ENCODE peak calls at places on chromosomes 13 and 19, in eight cellular contexts. Z, E, U, G, M, K, N and X are unnamed samples.

GRCh38 chr19:862529-863304 is 3.3 kb downstream of the CFD start:
- DNase-seq in Z (no peak), E (peak; percentile 79), U (peak; percentile 55), G (peak; percentile 9), M (peak; percentile 86), K (peak; percentile 88), N (peak; percentile 92), X (peak; percentile 78)

GRCh38 chr19:17555929-17556813 is 722 bp downstream of the COLGALT1 start:
- DNase-seq in Z (no peak), E (peak; percentile 40), U (peak; percentile 81), G (peak; percentile 14), M (peak; percentile 88), K (peak; percentile 55), N (peak; percentile 76), X (peak; percentile 63)

GRCh38 chr13:109976206-109976997 is 190.0 kb upstream of the IRS2 start:
- DNase-seq in Z (no peak), E (no peak), U (no peak), G (no peak), M (no peak), K (no peak), N (no peak), X (no peak)

GRCh38 chr13:98576215-98576945 is 527 bp downstream of the STK24 start:
- DNase-seq in Z (no peak), E (peak; percentile 59), U (peak; percentile 21), G (no peak), M (peak; percentile 73), K (peak; percentile 62), N (no peak), X (peak; percentile 59)

GRCh38 chr19:56217039-56217949 is 15.2 kb downstream of the ZSCAN5C start:
- DNase-seq in Z (no peak), E (peak; percentile 9), U (peak; percentile 38), G (no peak), M (no peak), K (peak; percentile 38), N (peak; percentile 69), X (peak; percentile 47)

GRCh38 chr19:10797078-10797477 is 38.9 kb downstream of the TMED1 start:
- DNase-seq in Z (no peak), E (no peak), U (no peak), G (no peak), M (no peak), K (no peak), N (no peak), X (no peak)

GRCh38 chr19:16626796-16627193 is 1.2 kb downstream of the MED26 start:
- DNase-seq in Z (no peak), E (peak; percentile 38), U (no peak), G (no peak), M (no peak), K (peak; percentile 21), N (no peak), X (no peak)

GRCh38 chr19:39969266-39969665 is 1.7 kb upstream of the PSMC4 start:
- DNase-seq in Z (no peak), E (no peak), U (no peak), G (no peak), M (no peak), K (no peak), N (no peak), X (no peak)

GRCh38 chr13:47628666-47629065 is 372.4 kb downstream of the SUCLA2 start:
- DNase-seq in Z (no peak), E (no peak), U (no peak), G (peak; percentile 6), M (no peak), K (no peak), N (no peak), X (no peak)

GRCh38 chr19:10517361-10517759 is at the start of gene S1PR5:
- DNase-seq in Z (no peak), E (peak; percentile 73), U (no peak), G (no peak), M (no peak), K (peak; percentile 54), N (peak; percentile 75), X (peak; percentile 37)

GRCh38 chr13:77002590-77003190 is 10.8 kb downstream of the CLN5 start:
- DNase-seq in Z (no peak), E (no peak), U (peak; percentile 65), G (peak; percentile 45), M (no peak), K (peak; percentile 40), N (no peak), X (no peak)

GRCh38 chr19:38543807-38544568 is 73.8 kb downstream of the MAP4K1 start:
- DNase-seq in Z (peak; percentile 37), E (no peak), U (peak; percentile 74), G (peak; percentile 96), M (peak; percentile 76), K (no peak), N (peak; percentile 82), X (no peak)
- TF ChIP-seq CTCF in Z (peak; percentile 51), E (peak; percentile 43), U (no peak), G (peak; percentile 83), M (peak; percentile 66), K (no peak), N (peak; percentile 62), X (peak; percentile 32)

DNA sequence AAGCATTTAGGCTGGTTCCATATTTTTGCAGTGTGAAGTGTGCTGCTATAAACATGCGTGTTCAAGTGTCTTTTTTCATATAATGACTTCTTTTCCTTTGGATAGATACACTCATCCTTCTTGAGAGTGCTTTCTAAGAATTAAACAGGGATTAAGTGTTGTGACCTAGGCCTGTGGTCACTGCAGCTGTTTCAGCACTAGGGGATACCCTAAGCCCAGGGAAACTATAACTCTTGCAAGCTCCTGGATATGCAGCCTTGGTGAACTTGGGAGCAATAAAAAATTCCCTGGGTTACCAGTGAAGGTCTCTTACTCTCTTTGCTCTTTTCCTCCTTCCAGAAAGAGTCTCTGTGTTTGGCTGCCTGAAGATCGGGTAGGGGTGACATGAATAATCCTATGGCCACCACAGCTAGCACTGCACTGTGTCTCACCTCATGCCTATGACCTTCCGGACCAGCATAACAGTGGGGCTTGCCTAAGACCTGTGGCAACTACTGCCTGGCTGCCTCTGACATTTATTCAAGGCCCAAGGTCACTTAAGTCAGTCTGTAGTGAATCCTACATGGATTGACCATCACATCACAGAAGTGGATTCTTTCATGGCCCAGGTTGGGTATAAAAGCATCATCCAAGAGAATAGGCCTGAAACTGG is 799.7 kb downstream of the DACH1 start:
- DNase-seq in Z (no peak), E (no peak), U (no peak), G (no peak), M (no peak), K (peak; percentile 40), N (no peak), X (no peak)
- TF ChIP-seq CTCF in Z (peak; percentile 13), E (peak; percentile 35), U (no peak), G (no peak), M (no peak), K (peak; percentile 55), N (peak; percentile 51), X (no peak)

DNA sequence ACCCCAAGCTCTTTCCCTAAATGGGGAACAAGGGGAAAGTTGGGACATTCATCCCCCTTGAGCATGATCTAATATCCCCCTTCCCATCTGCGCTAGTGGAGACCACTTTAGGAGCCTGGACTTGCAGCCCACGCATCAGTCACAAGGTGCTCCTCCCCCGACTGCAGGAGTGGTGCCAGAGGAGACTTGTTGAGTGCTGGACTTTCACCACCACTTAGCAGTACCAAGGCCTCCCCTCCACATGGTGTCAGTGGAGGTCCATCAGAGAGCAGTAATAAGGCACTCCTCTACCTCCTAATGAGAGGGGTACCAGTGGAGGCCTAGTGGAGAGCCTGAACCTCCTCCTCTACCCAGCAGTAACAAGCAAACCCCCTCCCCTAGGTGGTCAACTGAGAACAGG is 22.5 kb downstream of the CAB39L start:
- DNase-seq in Z (no peak), E (no peak), U (peak; percentile 7), G (no peak), M (no peak), K (peak; percentile 43), N (peak; percentile 78), X (no peak)
- TF ChIP-seq CTCF in Z (no peak), E (no peak), U (no peak), G (peak; percentile 24), M (no peak), K (peak; percentile 32), N (peak; percentile 61), X (no peak)

GRCh38 chr13:50644081-50644871 is 199.2 kb downstream of the DLEU7 start:
- DNase-seq in Z (no peak), E (no peak), U (no peak), G (no peak), M (no peak), K (no peak), N (no peak), X (no peak)
- TF ChIP-seq CTCF in Z (no peak), E (no peak), U (no peak), G (no peak), M (no peak), K (no peak), N (no peak), X (no peak)